ENCODE peak calls at places on chromosomes 1 and 21, in six cellular contexts. Z, Q, P, H, R and W are unnamed samples.

GRCh38 chr1:93623875-93624274 is 57.8 kb downstream of the BCAR3 start:
- DNase-seq in Z (peak; percentile 79), Q (no peak), P (no peak), H (no peak), R (no peak), W (no peak)

GRCh38 chr1:107767156-107767582 is 197.8 kb downstream of the VAV3 start:
- DNase-seq in Z (no peak), Q (no peak), P (no peak), H (no peak), R (no peak), W (no peak)

GRCh38 chr21:24188511-24188910 is 1418.8 kb downstream of the MRPL39 start:
- DNase-seq in Z (no peak), Q (no peak), P (no peak), H (no peak), R (peak; percentile 4), W (no peak)

GRCh38 chr1:53508056-53508990 is 49.1 kb downstream of the DMRTB1 start:
- DNase-seq in Z (no peak), Q (no peak), P (no peak), H (peak; percentile 49), R (no peak), W (no peak)

GRCh38 chr1:160494620-160495019 is 28.4 kb downstream of the SLAMF6 start:
- DNase-seq in Z (no peak), Q (no peak), P (no peak), H (no peak), R (no peak), W (no peak)

GRCh38 chr1:87058343-87058649 is 143.9 kb downstream of the HS2ST1 start:
- DNase-seq in Z (no peak), Q (no peak), P (no peak), H (no peak), R (no peak), W (no peak)

GRCh38 chr1:115373305-115373704 is 35.3 kb upstream of the NGF start:
- DNase-seq in Z (peak; percentile 71), Q (no peak), P (no peak), H (no peak), R (peak; percentile 34), W (no peak)

GRCh38 chr1:169546087-169546995 is 39.9 kb downstream of the F5 start:
- DNase-seq in Z (peak; percentile 54), Q (peak; percentile 82), P (peak; percentile 31), H (peak; percentile 53), R (peak; percentile 45), W (peak; percentile 73)

GRCh38 chr1:27979151-27979858 is 19.5 kb downstream of the XKR8 start:
- DNase-seq in Z (peak; percentile 44), Q (peak; percentile 35), P (no peak), H (no peak), R (peak; percentile 48), W (no peak)

GRCh38 chr1:151056149-151056548 is 3.3 kb downstream of the CDC42SE1 start:
- DNase-seq in Z (no peak), Q (no peak), P (no peak), H (no peak), R (no peak), W (no peak)

GRCh38 chr1:161051219-161051618 is 5.4 kb upstream of the USF1 start:
- DNase-seq in Z (no peak), Q (no peak), P (no peak), H (no peak), R (no peak), W (no peak)

GRCh38 chr1:89910780-89911179 is 84.1 kb upstream of the ZNF326 start:
- DNase-seq in Z (peak; percentile 95), Q (peak; percentile 47), P (no peak), H (no peak), R (peak; percentile 85), W (no peak)

GRCh38 chr1:19957779-19958178 is 21.6 kb downstream of the PLA2G2A start:
- DNase-seq in Z (no peak), Q (no peak), P (no peak), H (no peak), R (no peak), W (no peak)

GRCh38 chr1:150973826-150974579 is 632 bp downstream of the CERS2 start:
- DNase-seq in Z (peak; percentile 48), Q (peak; percentile 62), P (peak; percentile 45), H (peak; percentile 74), R (no peak), W (peak; percentile 34)

GRCh38 chr1:61297887-61298286 is 215.5 kb downstream of the NFIA start:
- DNase-seq in Z (no peak), Q (no peak), P (no peak), H (no peak), R (no peak), W (no peak)

GRCh38 chr1:234841710-234842231 is 231.8 kb upstream of the IRF2BP2 start:
- DNase-seq in Z (no peak), Q (no peak), P (peak; percentile 41), H (peak; percentile 54), R (no peak), W (no peak)

GRCh38 chr1:193355179-193355578 is 168.8 kb upstream of the B3GALT2 start:
- DNase-seq in Z (no peak), Q (no peak), P (no peak), H (no peak), R (no peak), W (no peak)

GRCh38 chr1:4176841-4177240 is 276.8 kb upstream of the C1orf174 start:
- DNase-seq in Z (no peak), Q (no peak), P (no peak), H (no peak), R (no peak), W (no peak)

GRCh38 chr1:179941439-179941838 is 13.2 kb upstream of the CEP350 start:
- DNase-seq in Z (no peak), Q (no peak), P (no peak), H (no peak), R (no peak), W (no peak)

GRCh38 chr1:32992489-32993214 is 28.0 kb upstream of the RNF19B start:
- DNase-seq in Z (peak; percentile 81), Q (peak; percentile 73), P (peak; percentile 82), H (peak; percentile 89), R (no peak), W (peak; percentile 76)

GRCh38 chr1:154971341-154971998 is 923 bp upstream of the SHC1 start:
- DNase-seq in Z (peak; percentile 58), Q (no peak), P (no peak), H (no peak), R (no peak), W (peak; percentile 72)

GRCh38 chr1:151539321-151540020 is 638 bp upstream of the TUFT1 start:
- DNase-seq in Z (peak; percentile 88), Q (peak; percentile 81), P (peak; percentile 57), H (peak; percentile 84), R (peak; percentile 88), W (peak; percentile 94)

GRCh38 chr1:240091614-240092300 is at the start of gene FMN2:
- DNase-seq in Z (peak; percentile 52), Q (peak; percentile 66), P (no peak), H (peak; percentile 74), R (no peak), W (no peak)

GRCh38 chr1:112272101-112272772 is 123.8 kb upstream of the CTTNBP2NL start:
- DNase-seq in Z (no peak), Q (no peak), P (no peak), H (no peak), R (no peak), W (no peak)

GRCh38 chr1:2178875-2179274 is 15.7 kb downstream of the FAAP20 start:
- DNase-seq in Z (no peak), Q (no peak), P (no peak), H (peak; percentile 32), R (no peak), W (no peak)

GRCh38 chr1:236185687-236186086 is 43.3 kb downstream of the GPR137B start:
- DNase-seq in Z (no peak), Q (no peak), P (no peak), H (no peak), R (no peak), W (no peak)

GRCh38 chr1:56710646-56711045 is 65.5 kb downstream of the PRKAA2 start:
- DNase-seq in Z (peak; percentile 38), Q (no peak), P (no peak), H (no peak), R (peak; percentile 53), W (no peak)

GRCh38 chr1:15916417-15916816 is 59.5 kb downstream of the ZBTB17 start:
- DNase-seq in Z (no peak), Q (no peak), P (no peak), H (no peak), R (no peak), W (no peak)
- H3K4me3 ChIP-seq in Z (no peak overlapping the region), Q (no peak overlapping the region), P (no peak overlapping the region), H (no peak overlapping the region), R (no peak overlapping the region), W (no peak overlapping the region)

GRCh38 chr21:15749045-15749867 is 19.5 kb downstream of the USP25 start:
- DNase-seq in Z (no peak), Q (no peak), P (no peak), H (no peak), R (no peak), W (no peak)
- H3K9me3 ChIP-seq in Z (no peaks in the 10 kb centered on the region), Q (no peaks in the 10 kb centered on the region), P (no peaks in the 10 kb centered on the region), H (no peaks in the 10 kb centered on the region), R (no peaks in the 10 kb centered on the region), W (no peaks in the 10 kb centered on the region)

GRCh38 chr1:83559090-83559489 is 439.8 kb downstream of the TTLL7 start:
- DNase-seq in Z (no peak), Q (no peak), P (no peak), H (no peak), R (no peak), W (no peak)

GRCh38 chr1:83559531-83559930 is 439.4 kb downstream of the TTLL7 start:
- DNase-seq in Z (no peak), Q (no peak), P (no peak), H (no peak), R (no peak), W (no peak)

GRCh38 chr1:83552820-83553219 is 446.1 kb downstream of the TTLL7 start:
- DNase-seq in Z (no peak), Q (no peak), P (no peak), H (no peak), R (no peak), W (no peak)

GRCh38 chr1:83554174-83554573 is 444.8 kb downstream of the TTLL7 start:
- DNase-seq in Z (no peak), Q (peak; percentile 13), P (no peak), H (no peak), R (no peak), W (no peak)

GRCh38 chr1:83555871-83556270 is 443.1 kb downstream of the TTLL7 start:
- DNase-seq in Z (peak; percentile 38), Q (no peak), P (no peak), H (no peak), R (no peak), W (no peak)
- H3K4me3 ChIP-seq in Z (no peak overlapping the region), Q (no peak overlapping the region), P (no peak overlapping the region), H (no peak overlapping the region), R (no peak overlapping the region), W (no peak overlapping the region)

GRCh38 chr1:11505591-11506538 is 26.9 kb downstream of the DISP3 start:
- DNase-seq in Z (no peak), Q (no peak), P (no peak), H (no peak), R (no peak), W (no peak)

GRCh38 chr1:11507309-11507708 is 28.4 kb downstream of the DISP3 start:
- DNase-seq in Z (no peak), Q (no peak), P (no peak), H (no peak), R (no peak), W (no peak)

GRCh38 chr1:11501906-11502485 is 23.0 kb downstream of the DISP3 start:
- DNase-seq in Z (no peak), Q (no peak), P (no peak), H (no peak), R (no peak), W (no peak)

GRCh38 chr1:11502516-11502915 is 23.6 kb downstream of the DISP3 start:
- DNase-seq in Z (no peak), Q (no peak), P (no peak), H (no peak), R (no peak), W (no peak)

GRCh38 chr1:11504599-11504998 is 25.6 kb downstream of the DISP3 start:
- DNase-seq in Z (no peak), Q (no peak), P (no peak), H (no peak), R (no peak), W (no peak)
- H3K9me3 ChIP-seq in Z (peaks cover 25% of the 10 kb centered on the region), Q (no peaks in the 10 kb centered on the region), P (peaks cover 37% of the 10 kb centered on the region), H (peaks cover 3% of the 10 kb centered on the region), R (peaks cover 19% of the 10 kb centered on the region), W (no peaks in the 10 kb centered on the region)